ENCODE peak calls at places on chromosomes 5 and 9, in eight cellular contexts. A, O, R, G, L, Q, N and T are unnamed samples.

GRCh38 chr9:123438321-123438720 is 82.3 kb downstream of the CRB2 start:
- DNase-seq in A (no peak), O (no peak), R (no peak), G (no peak), L (no peak), Q (no peak), N (no peak), T (peak)

GRCh38 chr5:119049824-119050449 is 20.9 kb upstream of the DMXL1 start:
- DNase-seq in A (peak), O (no peak), R (no peak), G (no peak), L (no peak), Q (no peak), N (no peak), T (no peak)

GRCh38 chr5:111223790-111224560 is at the start of gene CAMK4:
- DNase-seq in A (peak), O (peak), R (peak), G (peak), L (peak), Q (peak), N (peak), T (peak)

GRCh38 chr5:43179836-43180235 is 12.2 kb upstream of the NIM1K start:
- DNase-seq in A (no peak), O (no peak), R (no peak), G (no peak), L (no peak), Q (no peak), N (no peak), T (no peak)

GRCh38 chr9:89677696-89678393 is 73.0 kb downstream of the GADD45G start:
- DNase-seq in A (no peak), O (no peak), R (no peak), G (no peak), L (no peak), Q (no peak), N (no peak), T (no peak)

GRCh38 chr5:171745602-171746001 is 40.0 kb upstream of the SMIM23 start:
- DNase-seq in A (no peak), O (no peak), R (peak), G (no peak), L (no peak), Q (no peak), N (no peak), T (no peak)

GRCh38 chr5:101370240-101370639 is 467.2 kb upstream of the ST8SIA4 start:
- DNase-seq in A (no peak), O (no peak), R (no peak), G (no peak), L (no peak), Q (no peak), N (no peak), T (no peak)

GRCh38 chr9:115694014-115694413 is 459.6 kb upstream of the PAPPA start:
- DNase-seq in A (peak), O (no peak), R (no peak), G (no peak), L (no peak), Q (no peak), N (no peak), T (peak)

GRCh38 chr5:122760281-122760680 is 14.6 kb upstream of the SNX2 start:
- DNase-seq in A (no peak), O (no peak), R (no peak), G (no peak), L (no peak), Q (no peak), N (no peak), T (no peak)

GRCh38 chr5:10648806-10649517 is 85.1 kb downstream of the ANKRD33B start:
- DNase-seq in A (no peak), O (no peak), R (no peak), G (no peak), L (no peak), Q (no peak), N (no peak), T (no peak)

GRCh38 chr5:68171101-68171558 is 44.4 kb upstream of the PIK3R1 start:
- DNase-seq in A (peak), O (no peak), R (peak), G (no peak), L (no peak), Q (no peak), N (no peak), T (no peak)

GRCh38 chr5:143757116-143757515 is 54.8 kb upstream of the HMHB1 start:
- DNase-seq in A (no peak), O (no peak), R (no peak), G (no peak), L (no peak), Q (no peak), N (no peak), T (no peak)

GRCh38 chr5:180180198-180180820 is 28.7 kb downstream of the RASGEF1C start:
- DNase-seq in A (no peak), O (no peak), R (no peak), G (no peak), L (no peak), Q (no peak), N (no peak), T (no peak)

GRCh38 chr9:134325096-134325812 is 1.0 kb upstream of the RXRA start:
- DNase-seq in A (peak), O (peak), R (peak), G (no peak), L (peak), Q (no peak), N (peak), T (peak)

GRCh38 chr5:73895471-73895870 is 269.5 kb downstream of the ARHGEF28 start:
- DNase-seq in A (no peak), O (no peak), R (no peak), G (no peak), L (no peak), Q (no peak), N (no peak), T (no peak)

GRCh38 chr9:124694394-124695279 is 76.5 kb downstream of the NR6A1 start:
- DNase-seq in A (no peak), O (no peak), R (no peak), G (peak), L (no peak), Q (no peak), N (no peak), T (no peak)

GRCh38 chr9:92664394-92665152 is 5.4 kb downstream of the IPPK start:
- DNase-seq in A (no peak), O (peak), R (no peak), G (no peak), L (no peak), Q (no peak), N (no peak), T (no peak)

GRCh38 chr9:29449294-29449693 is 1876.0 kb upstream of the C9orf72 start:
- DNase-seq in A (no peak), O (no peak), R (no peak), G (no peak), L (no peak), Q (no peak), N (no peak), T (no peak)

GRCh38 chr5:167050568-167051214 is 1240.8 kb upstream of the WWC1 start:
- DNase-seq in A (peak), O (no peak), R (no peak), G (no peak), L (no peak), Q (no peak), N (no peak), T (no peak)

GRCh38 chr5:80231243-80231642 is 24.6 kb downstream of the SERINC5 start:
- DNase-seq in A (peak), O (no peak), R (no peak), G (no peak), L (no peak), Q (no peak), N (no peak), T (no peak)